ENCODE peak calls at places on chromosomes 7 and 10, in ten cellular contexts. W is AG04450; A is WTC11; Z is CD4-positive, alpha-beta T cell; Y is mesothelial cell of epicardium; I is RWPE1; P is tibial artery; C is nephron progenitor cell; S is choroid plexus epithelial cell; R is breast epithelium. L is an unnamed sample.

GRCh38 chr10:13991353-13991752 is 339.4 kb downstream of the FRMD4A start:
- DNase-seq in W (no peak), A (no peak), Z (no peak), Y (no peak), I (no peak), P (no peak), C (no peak), S (no peak), R (no peak), L (no peak)

GRCh38 chr7:100568936-100569844 is 4.5 kb downstream of the SAP25 start:
- DNase-seq in W (no peak), A (peak), Z (peak), Y (no peak), I (no peak), P (peak), C (peak), S (peak), R (peak), L (peak)

GRCh38 chr7:16492513-16493062 is 27.1 kb upstream of the SOSTDC1 start:
- DNase-seq in W (peak), A (no peak), Z (no peak), Y (no peak), I (no peak), P (no peak), C (no peak), S (peak), R (no peak), L (no peak)

GRCh38 chr7:80078159-80078731 is 56.4 kb upstream of the GNAI1 start:
- DNase-seq in W (no peak), A (no peak), Z (no peak), Y (no peak), I (peak), P (no peak), C (no peak), S (peak), R (no peak), L (no peak)

GRCh38 chr10:124943301-124944092 is 1.6 kb downstream of the ZRANB1 start:
- DNase-seq in W (peak), A (no peak), Z (no peak), Y (no peak), I (peak), P (no peak), C (no peak), S (peak), R (no peak), L (no peak)

GRCh38 chr10:98378722-98379121 is 36.3 kb downstream of the PYROXD2 start:
- DNase-seq in W (peak), A (no peak), Z (no peak), Y (no peak), I (no peak), P (no peak), C (no peak), S (peak), R (no peak), L (no peak)

GRCh38 chr7:139588632-139589031 is 65.1 kb downstream of the CLEC2L start:
- DNase-seq in W (peak), A (no peak), Z (no peak), Y (no peak), I (no peak), P (no peak), C (peak), S (peak), R (peak), L (no peak)

GRCh38 chr10:66362522-66362921 is 563.3 kb upstream of the LRRTM3 start:
- DNase-seq in W (no peak), A (no peak), Z (no peak), Y (no peak), I (no peak), P (no peak), C (no peak), S (no peak), R (no peak), L (no peak)

GRCh38 chr10:101379663-101380352 is 25.8 kb downstream of the BTRC start:
- DNase-seq in W (no peak), A (no peak), Z (no peak), Y (no peak), I (no peak), P (no peak), C (no peak), S (no peak), R (no peak), L (no peak)

GRCh38 chr7:147483634-147484292 is 1106.8 kb upstream of the C7orf33 start:
- DNase-seq in W (no peak), A (no peak), Z (no peak), Y (no peak), I (no peak), P (no peak), C (no peak), S (no peak), R (no peak), L (no peak)

GRCh38 chr10:52621635-52622079 is 150.9 kb downstream of the MBL2 start:
- DNase-seq in W (no peak), A (no peak), Z (no peak), Y (no peak), I (no peak), P (no peak), C (no peak), S (peak), R (no peak), L (no peak)

GRCh38 chr7:12731214-12731656 is 43.8 kb downstream of the ARL4A start:
- DNase-seq in W (no peak), A (no peak), Z (peak), Y (no peak), I (peak), P (no peak), C (no peak), S (peak), R (no peak), L (no peak)

GRCh38 chr7:127667751-127668530 is 15.9 kb downstream of the SND1 start:
- DNase-seq in W (no peak), A (no peak), Z (no peak), Y (no peak), I (no peak), P (no peak), C (no peak), S (no peak), R (no peak), L (no peak)

GRCh38 chr7:110534241-110534931 is 556.5 kb upstream of the LRRN3 start:
- DNase-seq in W (peak), A (no peak), Z (no peak), Y (no peak), I (peak), P (no peak), C (no peak), S (peak), R (peak), L (no peak)

GRCh38 chr7:55360486-55360885 is 4.7 kb upstream of the LANCL2 start:
- DNase-seq in W (no peak), A (no peak), Z (no peak), Y (no peak), I (no peak), P (no peak), C (no peak), S (no peak), R (no peak), L (no peak)

GRCh38 chr7:118846977-118847376 is 622.5 kb downstream of the ANKRD7 start:
- DNase-seq in W (no peak), A (no peak), Z (no peak), Y (no peak), I (no peak), P (no peak), C (no peak), S (no peak), R (no peak), L (no peak)

GRCh38 chr7:81507231-81507630 is 262.6 kb downstream of the HGF start:
- DNase-seq in W (no peak), A (no peak), Z (no peak), Y (no peak), I (no peak), P (no peak), C (no peak), S (no peak), R (no peak), L (no peak)

GRCh38 chr7:91050677-91051076 is 213.6 kb upstream of the FZD1 start:
- DNase-seq in W (no peak), A (no peak), Z (no peak), Y (no peak), I (no peak), P (no peak), C (no peak), S (peak), R (no peak), L (no peak)

GRCh38 chr7:76260171-76260703 is 42.2 kb upstream of the HSPB1 start:
- DNase-seq in W (no peak), A (peak), Z (peak), Y (peak), I (peak), P (no peak), C (peak), S (peak), R (no peak), L (no peak)

GRCh38 chr10:86795353-86795752 is 38.9 kb downstream of the BMPR1A start:
- DNase-seq in W (peak), A (no peak), Z (no peak), Y (no peak), I (peak), P (no peak), C (peak), S (peak), R (no peak), L (no peak)

GRCh38 chr7:48192996-48193395 is 21.7 kb downstream of the ABCA13 start:
- DNase-seq in W (no peak), A (no peak), Z (no peak), Y (no peak), I (no peak), P (no peak), C (no peak), S (no peak), R (no peak), L (no peak)

GRCh38 chr7:48188776-48189520 is 17.7 kb downstream of the ABCA13 start:
- DNase-seq in W (no peak), A (no peak), Z (no peak), Y (no peak), I (no peak), P (no peak), C (no peak), S (peak), R (no peak), L (no peak)

DNA sequence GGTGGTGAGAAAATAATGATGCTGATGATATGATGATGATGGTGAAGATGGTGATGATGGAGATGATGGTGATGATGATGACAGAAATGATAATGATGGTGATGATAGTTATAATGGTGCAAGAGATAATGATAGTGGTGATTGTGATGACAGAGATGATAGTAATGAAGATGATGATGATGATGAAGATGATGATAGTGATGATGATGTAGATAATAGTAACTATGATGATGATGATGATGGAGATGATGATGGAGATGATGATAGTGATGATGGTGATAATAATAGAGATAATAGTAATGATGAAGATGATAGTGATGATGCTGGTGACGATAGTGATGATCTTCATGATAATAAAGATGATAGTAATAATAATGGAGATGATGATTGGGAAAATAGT is 22.2 kb downstream of the ABCA13 start:
- DNase-seq in W (no peak), A (no peak), Z (no peak), Y (no peak), I (no peak), P (no peak), C (no peak), S (no peak), R (no peak), L (no peak)
- TF ChIP-seq CTCF in W (no peak), A (no peak), Z (no peak), Y (no peak), I (no peak), P (no peak), C (no peak), S (no peak), R (no peak), L (no peak)

GRCh38 chr7:1626769-1627168 is 43.3 kb upstream of the ELFN1 start:
- DNase-seq in W (no peak), A (no peak), Z (no peak), Y (no peak), I (no peak), P (no peak), C (no peak), S (no peak), R (no peak), L (no peak)

GRCh38 chr7:1621718-1622117 is 48.4 kb upstream of the ELFN1 start:
- DNase-seq in W (no peak), A (no peak), Z (no peak), Y (no peak), I (no peak), P (no peak), C (no peak), S (no peak), R (no peak), L (no peak)

GRCh38 chr7:1622441-1622840 is 47.6 kb upstream of the ELFN1 start:
- DNase-seq in W (no peak), A (no peak), Z (no peak), Y (no peak), I (no peak), P (no peak), C (no peak), S (no peak), R (no peak), L (no peak)

GRCh38 chr7:1623810-1624209 is 46.3 kb upstream of the ELFN1 start:
- DNase-seq in W (no peak), A (no peak), Z (no peak), Y (no peak), I (no peak), P (no peak), C (no peak), S (no peak), R (no peak), L (no peak)

DNA sequence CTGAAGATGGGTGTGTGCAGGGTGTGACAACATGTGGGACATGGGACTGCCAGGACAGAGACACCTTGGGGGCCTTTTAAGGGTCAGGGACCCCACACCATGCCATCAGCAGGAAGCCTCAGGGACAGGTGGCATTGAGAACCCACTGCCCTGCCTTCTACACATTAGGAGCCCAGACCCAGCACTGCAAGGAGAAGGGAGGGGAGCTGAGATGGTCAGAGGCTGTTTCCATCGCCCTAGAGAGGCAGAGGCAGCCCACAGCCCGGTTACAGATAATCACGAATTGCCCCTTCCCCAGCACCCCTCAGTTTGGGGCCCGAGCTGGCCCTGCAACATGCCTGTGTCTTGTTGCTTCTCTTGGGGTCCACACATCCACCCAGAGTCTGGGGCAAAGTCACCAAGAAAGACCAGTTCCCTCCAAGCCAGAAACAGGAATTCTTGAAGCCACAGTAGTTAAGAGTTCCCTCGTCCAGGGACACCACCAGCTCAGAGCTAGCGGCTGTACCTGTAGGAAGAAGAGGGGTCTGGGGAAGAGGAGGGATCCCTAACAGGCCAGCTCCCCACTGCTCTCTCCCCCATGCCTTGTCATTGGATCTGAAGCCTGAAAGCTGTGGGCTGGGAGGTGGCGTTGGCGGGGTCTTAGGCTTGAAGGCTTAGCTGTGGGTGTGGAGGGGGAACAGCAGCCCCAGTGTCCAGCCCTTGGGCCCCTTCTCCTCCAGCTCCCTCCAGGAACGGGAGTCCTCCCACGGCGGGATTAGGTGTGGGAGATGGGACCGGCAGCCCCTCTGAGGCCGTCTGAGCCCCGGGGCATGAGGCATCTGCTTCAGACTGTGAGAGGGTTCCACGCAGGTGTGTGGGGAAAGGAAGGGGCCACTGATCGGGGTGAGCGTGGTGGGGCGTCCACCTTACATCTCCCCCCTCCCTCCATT is 44.8 kb upstream of the ELFN1 start:
- DNase-seq in W (no peak), A (no peak), Z (no peak), Y (no peak), I (no peak), P (no peak), C (no peak), S (no peak), R (no peak), L (no peak)
- TF ChIP-seq CTCF in W (no peak), A (no peak), Z (no peak), Y (no peak), I (no peak), P (no peak), C (no peak), S (no peak), R (no peak), L (no peak)

GRCh38 chr7:106367018-106367420 is 82.2 kb upstream of the NAMPT start:
- DNase-seq in W (no peak), A (peak), Z (no peak), Y (no peak), I (no peak), P (no peak), C (no peak), S (peak), R (no peak), L (no peak)
- TF ChIP-seq CTCF in W (peak), A (no peak), Z (no peak), Y (no peak), I (no peak), P (peak), C (peak), S (peak), R (no peak), L (no peak)

DNA sequence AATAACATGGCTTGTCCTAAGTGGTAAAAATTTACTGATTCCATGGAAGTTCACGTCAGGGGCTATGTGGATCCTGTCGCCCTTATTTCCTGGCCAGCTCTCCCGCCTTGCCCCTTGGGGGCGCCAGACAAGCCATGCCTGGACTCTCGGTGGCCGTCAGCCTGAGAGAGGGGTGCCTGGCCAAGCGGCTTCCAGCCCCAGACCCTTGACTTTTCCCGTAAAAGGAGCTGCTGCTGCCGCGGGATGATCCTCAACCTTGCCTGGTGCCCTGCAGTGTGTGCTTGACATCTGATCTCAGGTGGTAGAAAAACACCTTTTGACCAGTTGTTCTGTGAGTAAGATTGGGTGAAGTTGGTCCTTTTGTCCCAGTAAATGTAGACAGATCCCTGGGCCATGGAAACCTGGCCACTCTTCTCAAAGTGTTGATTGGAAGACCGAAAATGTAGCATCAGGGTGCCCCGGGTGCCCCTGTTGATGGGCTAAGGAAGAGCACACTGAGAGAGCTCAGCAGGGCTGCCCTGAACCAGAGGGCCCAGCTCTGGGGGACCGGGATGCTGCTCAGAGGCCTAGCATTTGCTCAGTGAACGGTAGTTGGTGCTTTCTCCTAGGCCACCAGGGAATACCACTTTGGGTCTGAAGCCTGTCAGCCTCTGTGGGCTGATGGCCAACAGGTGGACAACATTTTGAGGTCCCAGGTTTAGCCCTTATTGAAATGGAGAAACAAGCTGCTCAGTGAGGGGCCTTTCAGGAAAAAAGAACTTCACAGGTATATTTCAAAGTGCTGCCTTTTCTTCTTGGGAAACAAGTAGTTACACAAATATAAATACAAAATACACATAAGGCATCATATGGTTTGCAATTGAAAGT is 162.5 kb downstream of the LRMDA start:
- DNase-seq in W (no peak), A (peak), Z (no peak), Y (no peak), I (no peak), P (no peak), C (peak), S (no peak), R (no peak), L (no peak)
- TF ChIP-seq CTCF in W (no peak), A (peak), Z (no peak), Y (peak), I (no peak), P (no peak), C (peak), S (peak), R (no peak), L (no peak)

DNA sequence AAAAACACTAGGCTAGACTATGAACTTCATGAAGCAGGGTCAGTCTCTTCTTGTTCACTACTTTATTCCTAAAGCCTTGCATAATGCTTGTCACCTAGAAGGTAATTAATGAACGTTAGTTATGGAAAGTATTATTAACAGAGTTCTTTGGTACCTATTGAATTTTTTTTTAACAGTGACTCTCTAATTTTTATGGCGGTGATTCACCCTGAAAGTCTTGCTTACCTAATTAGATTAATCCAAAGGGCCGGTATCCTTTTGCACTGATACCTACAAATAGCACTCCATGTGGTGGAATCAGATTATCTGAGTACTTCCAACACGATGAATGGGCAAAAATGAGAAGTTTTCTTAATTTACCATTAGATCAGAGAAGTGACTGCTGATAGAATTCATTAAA is 31.7 kb downstream of the STAM start:
- DNase-seq in W (no peak), A (no peak), Z (no peak), Y (no peak), I (peak), P (no peak), C (no peak), S (no peak), R (no peak), L (no peak)
- TF ChIP-seq CTCF in W (no peak), A (no peak), Z (no peak), Y (no peak), I (no peak), P (no peak), C (no peak), S (no peak), R (no peak), L (no peak)

GRCh38 chr10:105691811-105692210 is 1050.7 kb downstream of the SORCS3 start:
- DNase-seq in W (no peak), A (peak), Z (no peak), Y (no peak), I (no peak), P (no peak), C (peak), S (peak), R (no peak), L (no peak)
- TF ChIP-seq CTCF in W (no peak), A (peak), Z (no peak), Y (no peak), I (no peak), P (no peak), C (peak), S (no peak), R (no peak), L (no peak)

DNA sequence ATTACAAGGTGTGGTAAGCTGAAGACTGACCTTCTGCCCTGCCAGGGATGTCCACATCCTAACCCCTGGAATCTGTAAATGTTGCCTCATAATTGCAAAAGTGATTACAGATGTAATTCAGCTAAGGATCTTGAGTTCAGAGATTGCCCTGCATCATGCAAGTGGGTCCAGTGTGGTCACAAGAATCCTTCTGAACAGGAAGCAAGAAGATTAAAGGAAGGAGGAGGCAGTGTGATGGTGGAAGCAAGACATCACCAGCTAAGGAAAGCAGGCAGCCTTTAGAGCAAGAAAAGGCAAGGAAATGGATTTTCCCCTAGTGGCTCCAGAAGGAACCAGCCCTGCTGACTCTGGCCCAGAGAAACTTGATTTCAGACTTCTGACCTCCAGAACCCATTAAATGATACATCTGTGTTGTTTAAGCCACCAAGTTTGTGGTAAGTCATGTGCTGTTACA is 78.1 kb downstream of the USP6NL start:
- DNase-seq in W (no peak), A (no peak), Z (no peak), Y (no peak), I (no peak), P (no peak), C (no peak), S (peak), R (no peak), L (no peak)
- TF ChIP-seq CTCF in W (peak), A (peak), Z (no peak), Y (no peak), I (no peak), P (peak), C (no peak), S (peak), R (peak), L (no peak)